ENCODE peak calls at places on chromosomes 13 and 19, in seven cellular contexts. U, J, G, I, V, M and Y are unnamed samples.

GRCh38 chr19:9073806-9074205 is 13.1 kb upstream of the OR1M1 start:
- DNase-seq in U (no peak), M (no peak), I (no peak), G (no peak), J (no peak), V (no peak), Y (no peak)

GRCh38 chr13:84032116-84032515 is 149.8 kb upstream of the SLITRK1 start:
- DNase-seq in I (no peak), J (no peak), U (no peak), G (no peak), M (no peak), V (no peak), Y (no peak)

GRCh38 chr19:10018219-10018618 is 4.9 kb downstream of the RDH8 start:
- DNase-seq in M (no peak), V (peak), G (no peak), I (no peak), U (no peak), J (no peak), Y (no peak)

GRCh38 chr19:38202504-38202903 is 21.5 kb downstream of the DPF1 start:
- DNase-seq in I (no peak), J (no peak), M (no peak), G (no peak), U (no peak), V (no peak), Y (no peak)

GRCh38 chr13:44040070-44040753 is 160.5 kb downstream of the LACC1 start:
- DNase-seq in V (no peak), J (no peak), I (no peak), U (no peak), M (no peak), G (no peak), Y (no peak)

GRCh38 chr19:42317535-42317934 is 4.4 kb downstream of the TMEM145 start:
- DNase-seq in G (no peak), I (no peak), V (no peak), J (no peak), U (peak), M (no peak), Y (peak)

GRCh38 chr19:38274734-38275133 is 10.4 kb downstream of the SPINT2 start:
- DNase-seq in I (no peak), U (no peak), J (peak), M (no peak), G (no peak), V (no peak), Y (no peak)

GRCh38 chr13:95246292-95247082 is 54.8 kb downstream of the ABCC4 start:
- DNase-seq in V (no peak), M (no peak), G (no peak), U (no peak), J (no peak), I (no peak), Y (no peak)

GRCh38 chr13:100423375-100423774 is 165.2 kb downstream of the GGACT start:
- DNase-seq in I (no peak), J (no peak), M (no peak), V (no peak), G (no peak), U (no peak), Y (peak)

GRCh38 chr13:105502193-105502592 is 1033.3 kb downstream of the EFNB2 start:
- DNase-seq in I (no peak), M (no peak), U (no peak), V (no peak), G (no peak), J (no peak), Y (no peak)

GRCh38 chr13:111622051-111622531 is 301.6 kb downstream of the TEX29 start:
- DNase-seq in U (no peak), M (no peak), J (no peak), V (no peak), I (no peak), G (no peak), Y (no peak)

GRCh38 chr13:114161644-114162532 is 17.2 kb upstream of the CFAP97D2 start:
- DNase-seq in M (peak), V (no peak), J (peak), G (peak), U (no peak), I (peak), Y (no peak)

GRCh38 chr13:60162096-60162495 is 1.6 kb downstream of the DIAPH3 start:
- DNase-seq in M (no peak), G (no peak), J (no peak), U (no peak), I (no peak), V (no peak), Y (no peak)

GRCh38 chr19:41499899-41500298 is 56.9 kb downstream of the ERICH4 start:
- DNase-seq in J (no peak), I (no peak), U (no peak), V (no peak), G (no peak), M (no peak), Y (no peak)

GRCh38 chr19:32309711-32310390 is 35.6 kb upstream of the ZNF507 start:
- DNase-seq in U (no peak), I (no peak), J (no peak), V (no peak), M (no peak), G (no peak), Y (no peak)

GRCh38 chr13:44934724-44935123 is 54.5 kb downstream of the NUFIP1 start:
- DNase-seq in M (no peak), J (no peak), V (peak), I (no peak), G (no peak), U (no peak), Y (no peak)

GRCh38 chr19:56538761-56539263 is at the start of gene ZFP28:
- DNase-seq in J (peak), U (no peak), V (no peak), M (peak), G (no peak), I (peak), Y (no peak)

GRCh38 chr19:3276341-3276799 is 51.9 kb downstream of the CELF5 start:
- DNase-seq in G (no peak), M (no peak), U (peak), J (no peak), I (peak), V (no peak), Y (no peak)

GRCh38 chr13:93963266-93964131 is 516.0 kb downstream of the DCT start:
- DNase-seq in V (no peak), G (no peak), I (no peak), M (no peak), U (no peak), J (no peak), Y (no peak)

DNA sequence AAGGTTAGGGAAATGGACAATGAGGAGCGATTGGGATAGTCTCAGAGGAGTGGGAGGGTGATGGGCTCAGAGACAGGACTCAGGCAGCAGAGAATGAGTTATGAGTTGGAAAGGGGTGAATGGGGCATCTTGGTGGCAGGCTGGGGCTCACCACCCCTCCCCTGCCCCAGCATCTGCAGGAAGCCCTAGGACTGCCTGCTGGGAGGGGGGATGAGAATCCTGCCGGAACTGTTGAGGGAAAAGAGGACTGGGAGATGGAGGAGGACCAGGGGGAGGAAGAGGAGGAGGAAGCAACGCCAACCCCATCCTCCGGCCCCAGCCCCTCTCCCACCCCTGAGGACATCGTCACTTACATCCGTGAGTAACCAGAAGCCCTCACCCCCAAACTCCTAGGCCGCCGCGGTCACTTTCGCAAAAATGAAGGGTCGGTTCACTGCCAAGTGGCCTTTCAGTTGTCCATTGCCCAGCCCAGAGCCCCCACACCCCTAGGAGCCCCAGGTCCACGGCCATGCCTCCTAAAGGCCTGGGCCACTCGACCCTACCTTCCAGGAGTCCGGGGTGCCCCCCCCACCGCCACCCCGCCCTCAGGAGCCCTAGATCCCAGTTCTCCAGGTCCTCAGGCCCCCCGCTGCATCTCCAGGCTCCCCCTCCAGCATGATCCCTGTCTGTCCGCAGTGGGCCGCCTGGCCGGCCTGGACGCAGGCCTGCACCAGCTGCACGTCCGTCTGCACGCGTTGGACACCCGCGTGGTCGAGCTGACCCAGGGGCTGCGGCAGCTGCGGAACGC is 764 bp downstream of the CLEC11A start:
- DNase-seq in J (no peak), U (no peak), M (no peak), V (no peak), I (no peak), G (no peak), Y (no peak)
- H3K4me3 ChIP-seq in J (peak), U (peak), M (peak), V (peak), I (peak), G (peak), Y (no peak)

GRCh38 chr13:98318263-98318878 is 141.3 kb upstream of the RNF113B start:
- DNase-seq in V (no peak), M (no peak), U (no peak), J (no peak), G (no peak), I (no peak), Y (no peak)

GRCh38 chr13:98322091-98322718 is 145.1 kb upstream of the RNF113B start:
- DNase-seq in J (no peak), I (no peak), M (no peak), V (no peak), G (no peak), U (no peak), Y (no peak)

GRCh38 chr13:98317573-98318171 is 140.6 kb upstream of the RNF113B start:
- DNase-seq in J (no peak), U (no peak), M (no peak), I (no peak), V (no peak), G (no peak), Y (no peak)

GRCh38 chr13:98321356-98321755 is 144.3 kb upstream of the RNF113B start:
- DNase-seq in V (no peak), J (no peak), M (no peak), I (no peak), U (no peak), G (no peak), Y (no peak)

DNA sequence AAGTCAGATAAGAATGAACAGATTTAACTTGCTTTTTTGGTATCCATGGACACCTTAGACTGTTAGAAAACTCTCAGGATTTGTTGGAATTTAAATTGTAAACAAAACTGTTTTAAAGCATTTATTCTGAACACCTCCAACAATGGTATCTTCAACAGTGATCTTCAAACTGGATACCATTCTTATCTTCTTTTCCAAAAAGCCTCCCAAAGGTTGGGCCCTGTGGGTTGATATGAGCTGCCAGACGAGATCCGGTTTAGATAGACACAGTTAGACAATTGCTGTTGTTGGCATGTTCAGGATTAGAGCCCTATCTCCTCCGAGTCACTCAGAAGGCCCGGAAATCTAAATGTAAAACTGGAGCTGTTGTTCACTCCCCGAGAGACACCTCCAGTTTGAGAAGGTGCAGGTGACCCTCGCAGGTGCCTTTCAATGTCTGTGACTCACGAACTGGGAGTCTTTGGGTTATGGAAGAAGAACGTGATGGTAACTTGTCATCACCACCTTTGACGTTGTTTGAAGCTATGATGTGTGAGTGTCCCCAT is 143.6 kb upstream of the RNF113B start:
- DNase-seq in I (no peak), G (no peak), J (no peak), U (no peak), M (no peak), V (no peak), Y (no peak)
- H3K4me3 ChIP-seq in I (no peak), G (no peak), J (no peak), U (no peak), M (no peak), V (no peak), Y (no peak)

DNA sequence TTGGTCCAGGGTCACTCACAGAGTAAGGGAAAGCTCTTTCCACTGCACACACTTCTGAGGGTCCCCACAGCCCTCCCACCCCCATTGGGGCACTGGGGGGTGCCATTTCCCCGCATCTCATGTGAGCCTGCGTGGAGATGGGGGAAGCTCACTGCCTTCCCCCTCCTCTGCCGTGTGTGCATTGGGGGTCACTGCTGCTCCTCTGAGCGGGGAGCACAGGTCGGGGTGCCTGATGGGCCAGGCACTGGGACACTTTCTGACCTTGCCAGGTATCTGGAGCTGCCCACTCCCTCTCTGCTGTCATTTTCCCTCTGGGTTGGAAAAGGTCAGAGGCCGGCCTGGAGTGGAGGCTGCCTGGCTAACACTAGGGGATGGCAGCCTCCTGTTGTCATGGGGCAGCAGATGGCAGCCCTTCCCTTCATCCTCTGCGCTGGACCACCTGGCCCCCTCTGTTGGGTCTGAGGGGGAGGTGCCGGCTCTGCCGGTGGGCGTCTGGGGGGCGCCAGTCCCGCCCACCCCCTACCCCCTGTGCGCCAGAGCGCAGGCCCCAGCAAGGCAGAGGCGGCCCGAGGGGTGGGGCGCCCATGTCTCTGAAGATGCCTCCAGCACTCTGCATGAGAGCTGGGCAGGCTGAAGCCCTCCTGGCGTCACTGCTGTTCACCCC is 9.1 kb downstream of the SSBP4 start:
- DNase-seq in J (no peak), U (no peak), G (no peak), I (no peak), V (no peak), M (no peak), Y (no peak)
- H3K4me3 ChIP-seq in J (no peak), U (peak), G (peak), I (peak), V (no peak), M (no peak), Y (peak)

GRCh38 chr19:1746401-1747284 is 6.7 kb upstream of the ONECUT3 start:
- DNase-seq in I (no peak), U (no peak), J (no peak), V (no peak), G (no peak), M (no peak), Y (peak)

GRCh38 chr19:1745589-1746031 is 7.7 kb upstream of the ONECUT3 start:
- DNase-seq in G (no peak), U (no peak), J (no peak), I (no peak), M (no peak), V (no peak), Y (peak)

GRCh38 chr19:1748115-1748702 is 5.1 kb upstream of the ONECUT3 start:
- DNase-seq in M (no peak), J (no peak), V (no peak), I (peak), U (peak), G (no peak), Y (no peak)

GRCh38 chr19:1748703-1749341 is 4.5 kb upstream of the ONECUT3 start:
- DNase-seq in U (no peak), G (no peak), I (no peak), J (no peak), M (no peak), V (no peak), Y (no peak)

DNA sequence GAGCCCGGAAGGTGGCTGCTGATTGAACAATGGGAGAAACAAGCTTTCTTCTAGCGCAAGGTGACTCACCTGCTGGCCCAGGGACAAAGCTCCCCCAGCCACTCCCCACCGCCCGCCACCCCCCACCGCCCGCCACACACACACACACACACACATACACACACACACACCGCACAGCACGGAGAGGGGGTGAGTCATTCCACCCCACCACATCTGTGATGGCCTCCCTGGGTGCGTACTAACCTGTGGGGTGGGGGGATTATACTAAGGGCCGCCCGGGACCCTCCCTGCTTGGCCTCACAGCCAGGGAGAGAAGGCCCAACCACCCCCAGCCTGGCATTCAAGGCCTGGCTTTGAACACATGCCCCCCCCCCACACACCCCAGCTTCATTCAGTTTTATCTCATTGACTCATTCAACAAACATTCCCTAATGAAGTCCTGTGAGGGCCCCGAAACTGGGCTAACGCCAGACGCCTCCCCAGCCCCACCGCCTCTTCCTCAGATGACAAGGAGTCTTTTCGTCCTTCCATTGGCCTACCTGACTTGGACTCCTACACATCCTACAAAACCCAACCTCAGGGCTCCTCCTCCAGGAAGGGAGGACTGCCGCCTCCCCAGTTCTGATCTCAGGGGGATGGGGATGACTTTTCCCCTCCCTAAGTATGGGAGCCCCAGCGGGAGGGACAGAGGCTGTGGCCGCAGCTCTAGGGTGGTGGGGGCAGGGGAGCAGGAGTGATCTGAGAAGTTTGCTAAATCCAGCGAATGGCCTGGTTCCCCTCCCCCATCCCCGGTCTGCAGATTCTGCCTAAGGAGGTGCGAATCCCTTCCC is 5.8 kb upstream of the ONECUT3 start:
- DNase-seq in G (no peak), I (no peak), M (no peak), U (no peak), J (no peak), V (peak), Y (no peak)
- H3K4me3 ChIP-seq in G (peak), I (no peak), M (no peak), U (peak), J (no peak), V (no peak), Y (no peak)

DNA sequence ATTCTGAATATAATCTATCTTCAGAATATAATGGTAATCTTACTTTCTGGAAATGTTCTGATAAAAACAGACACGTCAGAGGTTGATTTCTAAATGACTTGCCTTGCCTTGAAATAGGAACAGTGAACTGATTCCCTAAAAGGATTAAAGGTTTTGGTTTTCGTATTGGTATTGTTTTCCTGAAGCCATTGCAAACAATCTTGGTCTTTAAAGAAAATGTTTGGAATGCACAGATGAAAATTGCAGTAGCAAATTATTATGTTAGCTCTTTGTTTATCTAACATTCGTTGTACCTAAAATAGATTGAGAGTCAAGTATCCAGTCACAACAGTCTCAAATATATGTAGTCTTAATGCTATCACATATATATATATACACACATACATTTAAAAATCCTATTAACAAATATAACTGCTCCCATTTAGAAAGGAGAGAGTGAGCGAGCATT is 1.7 kb downstream of the ITM2B start:
- DNase-seq in I (no peak), J (no peak), V (no peak), M (no peak), G (no peak), U (no peak), Y (peak)
- H3K4me3 ChIP-seq in I (peak), J (peak), V (peak), M (peak), G (peak), U (peak), Y (peak)